ENCODE peak calls at places on chromosomes 5 and 9, in ten cellular contexts. K is H9; Y is activated naive CD8-positive, alpha-beta T cell treated with anti-CD3 and anti-CD28 coated beads for 36 hours; C is GM12865; D is GM06990; S is HFFc6; M is dermis microvascular lymphatic vessel endothelial cell; B is cardiac fibroblast; G is frontal cortex; X is germinal center. Z is an unnamed sample.

GRCh38 chr5:110702704-110703103 is 23.8 kb downstream of the TMEM232 start:
- DNase-seq in X (no peak), D (no peak), C (no peak), S (no peak), M (no peak), B (peak), Y (no peak), G (no peak), K (no peak), Z (no peak)

GRCh38 chr9:19085295-19085694 is 17.4 kb downstream of the HAUS6 start:
- DNase-seq in B (peak), K (no peak), M (no peak), S (no peak), X (peak), D (no peak), Y (no peak), C (peak), G (no peak), Z (no peak)

GRCh38 chr5:51838459-51839253 is 455.4 kb downstream of the ISL1 start:
- DNase-seq in K (no peak), D (no peak), C (no peak), M (no peak), S (no peak), X (no peak), B (no peak), Y (no peak), G (no peak), Z (no peak)

GRCh38 chr5:126967808-126968466 is 62.4 kb downstream of the MARCHF3 start:
- DNase-seq in C (no peak), K (no peak), S (no peak), M (no peak), X (no peak), B (no peak), G (no peak), Y (no peak), D (no peak), Z (no peak)

GRCh38 chr5:150582281-150582791 is 58.1 kb upstream of the SYNPO start:
- DNase-seq in X (no peak), S (no peak), M (no peak), C (no peak), Y (no peak), K (no peak), D (no peak), B (peak), G (no peak), Z (no peak)

GRCh38 chr9:69622664-69623063 is 49.5 kb downstream of the APBA1 start:
- DNase-seq in B (peak), S (peak), M (no peak), X (no peak), G (no peak), Y (no peak), D (no peak), C (no peak), K (no peak), Z (no peak)

GRCh38 chr5:5298068-5298633 is 124.3 kb upstream of the ICE1 start:
- DNase-seq in G (no peak), D (no peak), X (no peak), M (no peak), B (no peak), S (no peak), C (no peak), K (no peak), Y (no peak), Z (no peak)

GRCh38 chr5:174514325-174514724 is 210.1 kb upstream of the MSX2 start:
- DNase-seq in K (no peak), B (no peak), C (no peak), D (no peak), M (no peak), S (no peak), Y (no peak), X (no peak), G (no peak), Z (no peak)

GRCh38 chr9:107637421-107638420 is 148.2 kb upstream of the KLF4 start:
- DNase-seq in C (peak), D (no peak), X (peak), Y (no peak), B (peak), G (peak), K (peak), S (peak), M (peak), Z (no peak)

GRCh38 chr9:121088576-121088975 is 13.8 kb downstream of the CNTRL start:
- DNase-seq in M (no peak), D (no peak), G (no peak), Y (no peak), K (no peak), S (no peak), C (no peak), B (no peak), X (no peak), Z (no peak)

GRCh38 chr9:128150594-128151342 is 1.5 kb downstream of the LCN2 start:
- DNase-seq in B (no peak), G (no peak), K (peak), M (no peak), Y (peak), S (no peak), X (no peak), D (no peak), C (peak), Z (no peak)

GRCh38 chr9:72025956-72026355 is 34.5 kb downstream of the C9orf57 start:
- DNase-seq in G (no peak), B (peak), S (peak), X (no peak), K (no peak), C (no peak), Y (no peak), D (no peak), M (no peak), Z (no peak)

GRCh38 chr9:84940294-84940693 is 270.8 kb downstream of the NTRK2 start:
- DNase-seq in B (no peak), C (no peak), X (no peak), S (no peak), K (no peak), D (no peak), M (no peak), Y (no peak), G (no peak), Z (no peak)

GRCh38 chr9:96014078-96014477 is 138.6 kb downstream of the ERCC6L2 start:
- DNase-seq in X (no peak), M (no peak), B (peak), K (no peak), Y (peak), S (no peak), D (no peak), G (no peak), C (peak), Z (no peak)

GRCh38 chr9:106450549-106450948 is 412.4 kb upstream of the ZNF462 start:
- DNase-seq in B (no peak), Y (no peak), C (no peak), K (no peak), X (no peak), M (no peak), S (no peak), G (no peak), D (no peak), Z (no peak)